ENCODE peak calls at places on chromosomes 7 and 10, in eight cellular contexts. B, K, U, Q, F, H, Y and N are unnamed samples.

GRCh38 chr7:30470783-30471182 is 7.8 kb downstream of the NOD1 start:
- DNase-seq in H (peak), Q (no peak), U (no peak), K (no peak), F (no peak), B (no peak), Y (no peak), N (peak)

GRCh38 chr10:77418211-77418640 is 219.4 kb downstream of the KCNMA1 start:
- DNase-seq in H (no peak), F (no peak), K (no peak), U (no peak), Q (no peak), B (no peak), Y (no peak), N (no peak)

GRCh38 chr7:74493295-74493694 is 39.6 kb downstream of the GTF2IRD1 start:
- DNase-seq in F (no peak), Q (no peak), H (no peak), Y (no peak), U (no peak), B (no peak), K (no peak), N (no peak)

GRCh38 chr10:75508239-75508813 is 76.9 kb downstream of the LRMDA start:
- DNase-seq in Q (no peak), F (no peak), Y (no peak), B (peak), U (no peak), H (no peak), K (no peak), N (peak)

GRCh38 chr10:62652114-62652513 is 152.4 kb upstream of the ADO start:
- DNase-seq in Q (no peak), B (peak), U (no peak), H (no peak), K (no peak), Y (no peak), F (no peak), N (no peak)

GRCh38 chr10:112360308-112361270 is 13.3 kb upstream of the ACSL5 start:
- DNase-seq in B (peak), K (no peak), F (no peak), Y (no peak), Q (peak), U (no peak), H (peak), N (peak)

GRCh38 chr10:110797416-110797815 is 74.3 kb upstream of the PDCD4 start:
- DNase-seq in H (no peak), U (no peak), Q (no peak), K (no peak), F (no peak), Y (no peak), B (no peak), N (no peak)

GRCh38 chr7:149140784-149141183 is 6.5 kb upstream of the ZNF398 start:
- DNase-seq in H (no peak), U (no peak), Q (no peak), B (no peak), F (no peak), Y (no peak), K (no peak), N (peak)

GRCh38 chr10:72039377-72039776 is 49.0 kb downstream of the SPOCK2 start:
- DNase-seq in K (no peak), U (no peak), B (no peak), Q (no peak), F (no peak), Y (no peak), H (no peak), N (no peak)

GRCh38 chr10:70619271-70620019 is 16.9 kb upstream of the PRF1 start:
- DNase-seq in U (no peak), K (no peak), B (peak), F (no peak), H (no peak), Q (no peak), Y (no peak), N (peak)

GRCh38 chr7:128837521-128837921 is 7.3 kb downstream of the FLNC start:
- DNase-seq in B (no peak), Q (no peak), K (no peak), U (no peak), F (no peak), H (no peak), Y (no peak), N (no peak)

GRCh38 chr10:79066460-79067240 is 2.1 kb upstream of the ZMIZ1 start:
- DNase-seq in K (peak), U (no peak), B (peak), F (no peak), Y (peak), H (peak), Q (no peak), N (peak)

GRCh38 chr10:70923696-70924095 is 35.3 kb upstream of the PCBD1 start:
- DNase-seq in Y (no peak), K (no peak), F (no peak), H (no peak), Q (no peak), U (no peak), B (no peak), N (no peak)

GRCh38 chr10:61903184-61903990 is 1.9 kb downstream of the ARID5B start:
- DNase-seq in Y (no peak), F (no peak), U (no peak), H (peak), B (peak), Q (peak), K (peak), N (peak)

GRCh38 chr7:106841896-106842390 is 23.1 kb upstream of the PIK3CG start:
- DNase-seq in Q (no peak), B (peak), H (no peak), F (no peak), Y (no peak), K (no peak), U (no peak), N (no peak)

DNA sequence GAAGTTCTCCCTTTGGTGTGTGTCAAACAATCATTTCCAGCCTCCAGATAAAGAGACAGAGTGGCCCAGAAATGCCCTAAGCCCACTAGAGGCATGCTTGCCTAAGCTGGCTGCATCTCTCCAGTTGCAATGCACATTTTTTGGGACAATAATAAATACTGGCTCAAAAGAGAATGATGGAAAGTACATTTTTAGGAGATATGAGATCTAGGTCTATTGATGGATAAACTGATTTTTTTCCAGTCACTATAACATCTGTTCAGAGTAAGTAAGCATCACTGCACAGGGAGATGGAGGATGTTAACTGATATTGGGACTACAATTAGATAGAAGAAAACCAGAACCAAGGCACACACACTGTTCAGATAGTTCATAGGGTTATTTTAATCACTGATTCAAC is 553.0 kb downstream of the GRM8 start:
- DNase-seq in B (no peak), Y (no peak), U (no peak), Q (no peak), F (no peak), K (no peak), H (no peak), N (no peak)
- TF ChIP-seq CTCF in B (no peak), Y (no peak), U (no peak), Q (no peak), F (no peak), K (no peak), H (no peak), N (no peak)

DNA sequence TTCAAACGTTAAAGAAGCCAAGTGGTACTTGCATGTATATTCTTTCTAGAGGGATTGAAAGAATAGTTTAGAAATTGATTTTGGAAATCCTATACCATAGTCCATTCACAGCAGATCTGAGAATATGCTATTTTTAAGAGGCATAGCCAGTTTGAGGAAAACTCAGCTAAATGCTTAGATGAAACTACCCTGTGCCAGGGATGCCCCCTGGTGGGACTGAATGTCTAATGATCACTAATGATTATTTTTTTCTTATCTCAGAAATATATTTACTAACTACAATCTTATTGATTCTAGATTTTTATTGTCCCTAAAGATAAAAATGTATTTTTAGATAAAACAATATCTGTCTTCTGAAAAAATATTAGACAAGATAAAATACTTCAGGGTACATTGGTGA is 844.9 kb upstream of the PHF14 start:
- DNase-seq in Y (peak), B (no peak), K (peak), Q (no peak), H (no peak), F (no peak), U (no peak), N (no peak)
- TF ChIP-seq CTCF in Y (no peak), B (no peak), K (peak), Q (no peak), H (peak), F (no peak), U (no peak), N (no peak)

DNA sequence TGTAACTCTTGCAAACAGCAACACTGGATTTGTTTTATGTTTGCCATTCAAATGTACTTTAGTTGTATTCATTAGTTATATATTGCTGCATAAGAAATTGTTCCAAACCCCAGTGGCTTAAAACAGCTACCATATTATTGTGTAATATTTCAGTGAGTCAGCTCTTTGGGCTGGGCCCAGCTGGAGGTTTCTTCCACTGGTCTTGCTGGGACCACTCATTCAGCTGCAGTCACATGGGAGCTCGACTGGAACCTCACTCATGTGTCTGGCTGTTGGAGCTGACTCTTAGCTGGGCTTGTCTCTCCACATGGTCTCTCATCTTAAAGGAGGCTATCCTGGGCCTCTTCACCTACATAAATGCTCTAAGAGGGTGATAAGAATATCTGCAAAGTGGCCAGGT is 23.2 kb upstream of the PIP4K2A start:
- DNase-seq in H (no peak), Q (peak), Y (no peak), U (no peak), B (peak), K (no peak), F (no peak), N (peak)
- TF ChIP-seq CTCF in H (no peak), Q (no peak), Y (no peak), U (no peak), B (no peak), K (no peak), F (no peak), N (no peak)

GRCh38 chr10:132099701-132100481 is 34.1 kb downstream of the JAKMIP3 start:
- DNase-seq in Q (no peak), H (peak), K (no peak), B (no peak), U (no peak), F (no peak), Y (no peak), N (no peak)

GRCh38 chr10:132102071-132102716 is 36.4 kb downstream of the JAKMIP3 start:
- DNase-seq in K (no peak), Y (no peak), F (no peak), B (no peak), Q (no peak), U (no peak), H (peak), N (no peak)

GRCh38 chr10:132102717-132103110 is 37.0 kb downstream of the JAKMIP3 start:
- DNase-seq in F (no peak), Y (no peak), U (no peak), H (no peak), B (no peak), K (no peak), Q (no peak), N (no peak)

GRCh38 chr10:132100556-132101349 is 35.0 kb downstream of the JAKMIP3 start:
- DNase-seq in F (no peak), H (peak), U (no peak), B (no peak), Y (no peak), K (no peak), Q (no peak), N (no peak)

DNA sequence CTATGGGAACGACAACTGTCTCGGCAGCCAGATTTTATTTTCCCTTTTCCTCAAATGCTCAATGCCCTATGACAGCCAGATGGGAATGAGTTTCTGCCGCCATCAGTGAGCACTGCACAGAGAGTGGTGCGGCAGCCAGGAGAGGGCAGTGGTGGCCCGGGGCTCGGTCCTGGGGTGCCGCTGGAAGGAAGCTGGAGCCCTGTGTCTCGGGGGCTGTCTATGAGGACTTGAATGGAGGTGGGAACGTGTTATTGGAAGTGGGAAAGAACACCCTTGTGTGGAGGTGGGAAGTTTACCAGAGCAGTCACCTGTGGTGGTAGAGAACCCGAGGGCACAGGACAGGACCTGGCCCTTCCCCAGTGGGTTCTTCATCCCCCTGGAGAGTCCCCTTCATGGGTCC is 35.8 kb downstream of the JAKMIP3 start:
- DNase-seq in Y (no peak), H (no peak), Q (no peak), F (no peak), U (no peak), B (no peak), K (no peak), N (no peak)
- TF ChIP-seq CTCF in Y (no peak), H (no peak), Q (no peak), F (no peak), U (no peak), B (no peak), K (no peak), N (no peak)

DNA sequence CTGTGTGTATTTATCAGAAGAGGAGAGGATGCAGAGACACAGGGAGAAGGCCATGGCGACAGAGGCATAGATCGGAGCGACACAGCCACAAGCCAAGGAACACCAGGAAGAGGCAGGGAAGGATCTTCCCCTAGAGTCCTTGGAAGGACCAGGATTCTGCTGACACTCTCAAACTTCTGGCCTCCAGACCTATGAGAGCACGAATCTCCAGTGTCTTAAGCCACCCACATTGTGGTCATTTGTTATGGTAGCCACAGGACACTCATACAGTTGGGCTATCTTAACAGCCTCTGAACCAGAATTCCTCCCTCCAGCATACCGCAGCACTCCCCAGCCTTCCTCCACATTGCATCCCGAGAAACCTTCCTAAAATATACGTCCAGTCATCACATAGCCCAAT is 367.0 kb upstream of the MGMT start:
- DNase-seq in H (no peak), K (no peak), B (no peak), F (no peak), Y (no peak), Q (no peak), U (no peak), N (no peak)
- TF ChIP-seq CTCF in H (no peak), K (no peak), B (no peak), F (no peak), Y (no peak), Q (no peak), U (no peak), N (no peak)

DNA sequence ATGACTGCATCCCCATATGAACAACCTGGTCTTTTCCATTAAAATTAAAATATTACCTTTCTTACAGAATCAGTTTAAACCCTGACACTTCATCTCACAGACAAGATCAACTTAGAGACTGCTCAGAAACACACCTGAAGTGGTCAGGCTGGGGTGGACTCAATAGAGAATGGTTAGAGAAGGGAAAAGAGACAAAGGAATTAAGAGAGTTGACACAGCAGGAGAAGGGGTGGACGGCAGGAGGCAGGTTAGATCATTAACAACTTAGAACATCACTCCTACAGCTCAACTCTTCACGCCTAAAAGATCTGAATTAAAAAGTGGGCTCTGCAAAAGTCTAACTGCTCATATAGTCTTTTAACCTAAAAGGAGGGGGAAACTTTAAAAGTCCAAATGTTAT is 157.7 kb upstream of the COL1A2 start:
- DNase-seq in K (no peak), H (no peak), U (no peak), Q (no peak), Y (no peak), B (no peak), F (no peak), N (no peak)
- TF ChIP-seq CTCF in K (no peak), H (no peak), U (no peak), Q (no peak), Y (no peak), B (no peak), F (no peak), N (no peak)

DNA sequence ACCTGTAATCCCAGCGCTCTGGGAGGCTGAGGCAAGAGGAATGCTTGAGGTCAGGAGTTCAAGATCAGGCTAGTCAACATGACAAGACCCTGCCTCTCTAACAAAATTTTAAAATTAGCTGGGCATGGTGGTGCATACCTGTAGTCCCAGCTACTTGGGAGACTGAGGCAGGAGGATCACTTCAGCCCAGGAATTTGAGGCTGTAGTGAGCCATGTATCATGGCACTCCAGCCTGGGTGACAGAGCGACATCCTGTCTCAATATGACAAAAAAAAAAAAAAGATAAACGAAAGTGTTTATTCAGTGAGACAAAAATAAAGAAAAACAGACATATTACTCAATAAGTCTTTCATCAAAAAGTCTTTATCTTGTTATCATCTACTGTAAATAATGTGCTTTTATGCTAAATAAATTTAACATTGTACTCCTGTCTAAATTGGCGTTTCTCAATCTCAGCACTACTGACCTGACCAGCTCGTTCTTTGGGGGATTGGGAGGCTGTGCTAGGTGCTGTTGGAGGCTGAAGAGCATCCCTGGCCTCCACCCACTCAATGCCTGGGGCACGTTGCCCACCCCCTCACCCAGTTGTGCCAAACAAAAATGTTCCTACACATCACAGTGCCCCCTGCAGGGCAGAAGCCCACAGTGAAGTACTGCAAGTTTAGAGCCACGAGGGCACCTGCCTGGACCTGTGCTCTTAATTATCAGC is 57.7 kb downstream of the NCAPG2 start:
- DNase-seq in F (no peak), Q (no peak), B (peak), U (no peak), H (no peak), Y (peak), K (peak), N (peak)
- TF ChIP-seq CTCF in F (no peak), Q (no peak), B (peak), U (no peak), H (peak), Y (peak), K (peak), N (peak)